ENCODE peak calls at places on chromosomes 12 and 14, in nine cellular contexts. M is BE2C, W is choroid plexus epithelial cell, L is sigmoid colon, N is neural progenitor cell, V is astrocyte of the spinal cord, K is AG10803, I is cardiac muscle cell, O is suprapubic skin. B is an unnamed sample.

GRCh38 chr12:9345163-9345562 is 137.0 kb upstream of the PZP start:
- DNase-seq in M (no peak), W (peak; percentile 9), L (no peak), N (no peak), V (no peak), K (no peak), I (no peak), O (no peak), B (peak; percentile 12)

GRCh38 chr12:5276327-5276880 is 155.5 kb upstream of the NTF3 start:
- DNase-seq in M (no peak), W (no peak), L (no peak), N (no peak), V (no peak), K (no peak), I (no peak), O (no peak), B (no peak)

GRCh38 chr14:34220921-34221320 is 241.1 kb downstream of the SPTSSA start:
- DNase-seq in M (no peak), W (no peak), L (no peak), N (peak; percentile 17), V (no peak), K (no peak), I (no peak), O (no peak), B (no peak)

GRCh38 chr12:27191531-27191930 is 52.6 kb upstream of the STK38L start:
- DNase-seq in M (no peak), W (peak; percentile 62), L (no peak), N (no peak), V (no peak), K (no peak), I (no peak), O (no peak), B (no peak)

GRCh38 chr12:55708695-55709233 is 1.1 kb upstream of the ITGA7 start:
- DNase-seq in M (no peak), W (no peak), L (no peak), N (no peak), V (no peak), K (no peak), I (no peak), O (no peak), B (no peak)

GRCh38 chr14:103537175-103537990 is 8.4 kb downstream of the TRMT61A start:
- DNase-seq in M (no peak), W (no peak), L (peak; percentile 64), N (no peak), V (no peak), K (no peak), I (no peak), O (no peak), B (no peak)

GRCh38 chr14:70755655-70756054 is 53.7 kb downstream of the MAP3K9 start:
- DNase-seq in M (no peak), W (peak; percentile 48), L (no peak), N (no peak), V (peak; percentile 28), K (no peak), I (no peak), O (no peak), B (no peak)

GRCh38 chr12:26102954-26103353 is 21.9 kb downstream of the BHLHE41 start:
- DNase-seq in M (no peak), W (no peak), L (no peak), N (no peak), V (no peak), K (no peak), I (no peak), O (no peak), B (no peak)

GRCh38 chr12:114194066-114194465 is 211.9 kb downstream of the TBX5 start:
- DNase-seq in M (no peak), W (no peak), L (no peak), N (no peak), V (no peak), K (no peak), I (no peak), O (no peak), B (no peak)

GRCh38 chr12:105485321-105485910 is 154.9 kb downstream of the C12orf75 start:
- DNase-seq in M (no peak), W (peak; percentile 94), L (no peak), N (no peak), V (peak; percentile 66), K (peak; percentile 86), I (peak; percentile 84), O (no peak), B (no peak)

GRCh38 chr12:116524311-116524710 is 34.9 kb upstream of the MAP1LC3B2 start:
- DNase-seq in M (no peak), W (no peak), L (no peak), N (no peak), V (no peak), K (no peak), I (no peak), O (no peak), B (no peak)

GRCh38 chr12:116528498-116528897 is 30.7 kb upstream of the MAP1LC3B2 start:
- DNase-seq in M (no peak), W (no peak), L (no peak), N (no peak), V (no peak), K (peak; percentile 67), I (no peak), O (no peak), B (no peak)

GRCh38 chr12:116528067-116528466 is 31.1 kb upstream of the MAP1LC3B2 start:
- DNase-seq in M (no peak), W (peak; percentile 56), L (no peak), N (no peak), V (peak; percentile 81), K (peak; percentile 74), I (peak; percentile 43), O (no peak), B (no peak)

GRCh38 chr12:116525418-116526001 is 33.7 kb upstream of the MAP1LC3B2 start:
- DNase-seq in M (no peak), W (peak; percentile 81), L (peak; percentile 92), N (no peak), V (peak; percentile 95), K (peak; percentile 93), I (peak; percentile 91), O (peak; percentile 88), B (no peak)

DNA sequence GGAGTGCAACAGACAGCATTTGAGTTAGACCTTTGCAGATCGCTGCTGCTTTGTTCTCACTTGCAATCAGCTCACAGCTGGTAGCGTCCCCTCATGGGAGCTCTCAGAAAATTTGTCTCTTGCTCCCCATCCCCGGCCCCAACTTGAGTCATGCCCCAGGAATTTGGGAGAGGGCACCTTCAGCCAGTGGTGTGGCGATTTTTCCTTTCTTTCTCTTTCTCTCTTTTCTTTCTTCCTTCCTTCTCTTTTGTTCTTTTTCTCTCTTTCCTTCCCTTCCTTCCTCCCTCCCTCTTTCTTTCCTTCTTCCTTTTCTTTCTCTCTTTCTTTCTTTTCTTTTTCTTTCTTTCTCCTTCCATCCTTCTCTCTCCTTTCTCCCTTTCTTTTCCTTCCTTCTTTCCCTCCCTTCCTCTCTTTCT is 34.2 kb upstream of the MAP1LC3B2 start:
- DNase-seq in M (no peak), W (no peak), L (no peak), N (peak; percentile 60), V (peak; percentile 74), K (peak; percentile 53), I (peak; percentile 70), O (no peak), B (no peak)
- H3K4me3 ChIP-seq in M (no peak overlapping the region), W (no peak overlapping the region), L (no peak overlapping the region), N (no peak overlapping the region), V (peak overlapping the region; percentile 13), K (no peak overlapping the region), I (no peak overlapping the region), O (peak overlapping the region; percentile 29), B (no peak overlapping the region)

GRCh38 chr12:57513266-57513665 is 7.0 kb downstream of the DDIT3 start:
- DNase-seq in M (no peak), W (no peak), L (no peak), N (no peak), V (no peak), K (no peak), I (no peak), O (no peak), B (no peak)
- H3K4me3 ChIP-seq in M (no peak overlapping the region), W (no peak overlapping the region), L (no peak overlapping the region), N (no peak overlapping the region), V (no peak overlapping the region), K (no peak overlapping the region), I (no peak overlapping the region), O (no peak overlapping the region), B (no peak overlapping the region)

DNA sequence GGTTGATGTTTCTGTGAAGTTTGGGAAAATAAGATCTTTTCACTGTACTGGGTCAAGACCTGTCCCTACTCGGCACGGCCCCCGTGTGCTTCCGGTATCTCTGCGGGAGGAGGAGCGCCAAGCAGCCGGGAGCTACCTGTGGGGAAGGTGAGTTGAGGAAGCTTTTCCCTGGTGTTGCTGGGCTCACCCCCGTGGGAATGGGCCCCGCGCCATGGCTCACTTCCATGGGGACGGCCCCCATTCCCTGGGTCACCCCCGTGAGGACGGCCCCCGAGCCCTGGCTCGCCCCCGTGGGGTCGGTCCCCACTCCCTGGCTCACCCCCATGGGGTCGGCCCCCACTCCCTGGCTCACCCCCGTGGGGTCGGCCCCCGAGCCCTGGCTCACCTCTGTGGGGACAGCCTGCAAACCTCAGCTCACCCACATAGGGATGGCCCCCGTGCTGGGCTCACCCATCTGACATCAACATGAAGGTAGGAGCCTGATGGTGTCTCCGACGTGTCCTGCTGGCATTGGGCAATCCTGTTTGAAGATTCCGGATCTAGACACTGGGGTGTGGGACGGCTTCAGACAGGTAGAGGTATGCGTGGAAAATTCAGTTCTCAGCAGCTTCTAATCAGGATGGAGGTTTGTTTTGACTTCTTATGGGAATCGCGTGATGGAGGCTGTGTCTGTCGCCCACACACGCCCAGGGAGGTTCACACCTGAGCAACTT is 9.1 kb downstream of the LRCOL1 start:
- DNase-seq in M (no peak), W (no peak), L (no peak), N (no peak), V (no peak), K (no peak), I (no peak), O (no peak), B (no peak)
- H3K4me3 ChIP-seq in M (peak overlapping the region; percentile 59), W (no peak overlapping the region), L (no peak overlapping the region), N (no peak overlapping the region), V (no peak overlapping the region), K (peak overlapping the region; percentile 67), I (no peak overlapping the region), O (peak overlapping the region; percentile 46), B (peak overlapping the region; percentile 48)

GRCh38 chr14:90922141-90922540 is 105.9 kb upstream of the TTC7B start:
- DNase-seq in M (no peak), W (no peak), L (no peak), N (no peak), V (no peak), K (no peak), I (no peak), O (no peak), B (no peak)

DNA sequence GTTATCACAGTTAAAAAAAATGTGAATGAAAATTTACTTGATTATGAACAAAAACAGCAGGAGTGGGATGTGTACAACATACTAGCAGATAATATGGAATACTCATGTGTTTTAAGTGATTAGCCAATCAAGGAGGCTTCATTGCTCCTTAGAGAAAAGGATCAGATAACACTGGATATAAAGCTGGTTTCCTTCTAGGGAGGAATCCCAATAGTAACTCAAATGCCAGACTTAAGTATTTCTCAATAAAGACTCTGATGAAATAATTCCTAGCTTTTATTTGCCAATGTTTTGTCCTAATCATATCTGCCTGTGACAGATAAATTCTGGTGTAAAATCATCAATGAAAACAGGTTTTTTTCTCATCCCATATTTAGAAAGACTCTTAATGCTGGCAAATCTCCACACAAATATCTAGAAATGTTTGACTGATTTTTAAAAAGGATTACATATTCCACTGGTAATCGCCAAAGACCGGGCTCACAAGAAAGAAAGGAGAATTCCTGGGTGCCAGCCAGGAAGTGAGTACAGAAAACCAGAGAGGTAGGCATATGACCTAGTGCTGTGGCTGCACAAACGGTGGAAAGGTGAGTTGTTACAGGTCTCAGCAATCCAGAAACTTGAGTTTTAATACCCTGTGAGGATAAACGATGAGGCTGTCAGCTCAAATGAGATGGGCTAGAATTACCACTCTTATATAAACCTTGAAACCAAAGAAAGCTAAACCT is 108.6 kb upstream of the TTC7B start:
- DNase-seq in M (no peak), W (no peak), L (no peak), N (no peak), V (no peak), K (peak; percentile 25), I (peak; percentile 61), O (no peak), B (no peak)
- H3K4me3 ChIP-seq in M (no peak overlapping the region), W (no peak overlapping the region), L (no peak overlapping the region), N (no peak overlapping the region), V (no peak overlapping the region), K (no peak overlapping the region), I (no peak overlapping the region), O (no peak overlapping the region), B (no peak overlapping the region)

B was measured in naive thymus-derived CD4-positive, alpha-beta T cell.